ENCODE peak calls at places on chromosome 2, in six cellular contexts. Q, U, W, J, X and H are unnamed samples.

GRCh38 chr2:105287692-105288091 is 41.8 kb downstream of the TGFBRAP1 start:
- DNase-seq in Q (peak), U (peak), X (no peak), J (peak), W (peak), H (peak)

GRCh38 chr2:8115966-8116365 is 565.9 kb upstream of the ID2 start:
- DNase-seq in U (no peak), Q (no peak), J (no peak), W (no peak), X (no peak), H (no peak)

GRCh38 chr2:212905640-212906201 is 245.7 kb downstream of the IKZF2 start:
- DNase-seq in Q (no peak), J (no peak), X (no peak), U (no peak), W (no peak), H (no peak)

GRCh38 chr2:25844089-25844488 is 34.2 kb downstream of the ASXL2 start:
- DNase-seq in X (no peak), U (no peak), W (no peak), Q (no peak), J (no peak), H (no peak)

GRCh38 chr2:128638311-128638710 is 319.6 kb upstream of the HS6ST1 start:
- DNase-seq in J (no peak), X (no peak), U (no peak), W (no peak), Q (no peak), H (peak)

GRCh38 chr2:221377061-221377460 is 195.0 kb downstream of the EPHA4 start:
- DNase-seq in W (no peak), Q (no peak), X (no peak), U (no peak), J (no peak), H (no peak)

GRCh38 chr2:231198291-231199173 is at the start of gene ARMC9:
- DNase-seq in X (no peak), Q (peak), W (peak), J (no peak), U (peak), H (peak)

GRCh38 chr2:60100034-60100433 is 453.4 kb downstream of the BCL11A start:
- DNase-seq in J (no peak), U (no peak), X (no peak), W (no peak), Q (no peak), H (no peak)

GRCh38 chr2:159402790-159403189 is 116.3 kb upstream of the WDSUB1 start:
- DNase-seq in U (no peak), X (no peak), J (no peak), Q (no peak), W (peak), H (no peak)

GRCh38 chr2:149188291-149188690 is 142.1 kb upstream of the LYPD6 start:
- DNase-seq in J (no peak), X (no peak), W (no peak), Q (no peak), U (no peak), H (no peak)

GRCh38 chr2:3778841-3779505 is 75.6 kb downstream of the DCDC2C start:
- DNase-seq in X (no peak), W (no peak), J (no peak), Q (no peak), U (no peak), H (no peak)

GRCh38 chr2:39778233-39778632 is 825 bp downstream of the THUMPD2 start:
- DNase-seq in Q (no peak), U (no peak), J (no peak), W (no peak), X (no peak), H (no peak)

GRCh38 chr2:220499281-220499680 is 871.9 kb downstream of the SLC4A3 start:
- DNase-seq in W (no peak), U (no peak), J (no peak), Q (no peak), X (no peak), H (no peak)

GRCh38 chr2:70896765-70897202 is 38.9 kb upstream of the ATP6V1B1 start:
- DNase-seq in X (no peak), Q (no peak), U (no peak), J (no peak), W (no peak), H (no peak)

GRCh38 chr2:134031539-134031938 is 222.3 kb upstream of the MGAT5 start:
- DNase-seq in U (no peak), W (no peak), X (no peak), Q (no peak), J (no peak), H (no peak)

GRCh38 chr2:7819860-7820259 is 862.0 kb upstream of the ID2 start:
- DNase-seq in W (no peak), U (no peak), X (no peak), Q (no peak), J (no peak), H (no peak)

GRCh38 chr2:158024288-158024898 is 77.3 kb upstream of the UPP2 start:
- DNase-seq in Q (no peak), W (peak), U (peak), J (no peak), X (no peak), H (peak)

GRCh38 chr2:9106338-9107167 is 100.1 kb upstream of the ASAP2 start:
- DNase-seq in W (no peak), U (no peak), X (no peak), Q (no peak), J (no peak), H (no peak)

GRCh38 chr2:211085056-211085680 is 528.8 kb downstream of the CPS1 start:
- DNase-seq in J (peak), U (peak), X (no peak), W (peak), Q (no peak), H (no peak)

GRCh38 chr2:239213420-239214101 is 187.3 kb downstream of the HDAC4 start:
- DNase-seq in U (no peak), W (no peak), X (no peak), J (no peak), Q (no peak), H (no peak)

GRCh38 chr2:200408428-200409311 is 101.2 kb downstream of the KCTD18 start:
- DNase-seq in Q (no peak), J (peak), W (peak), U (peak), X (no peak), H (no peak)

GRCh38 chr2:215439980-215440512 is 4.2 kb upstream of the FN1 start:
- DNase-seq in U (no peak), Q (no peak), X (no peak), J (no peak), W (peak), H (no peak)

GRCh38 chr2:20456049-20456665 is 9.3 kb downstream of the RHOB start:
- DNase-seq in J (no peak), U (no peak), W (no peak), X (no peak), Q (no peak), H (no peak)

GRCh38 chr2:15412309-15412708 is 148.8 kb downstream of the NBAS start:
- DNase-seq in J (no peak), W (no peak), Q (no peak), U (no peak), X (no peak), H (no peak)

DNA sequence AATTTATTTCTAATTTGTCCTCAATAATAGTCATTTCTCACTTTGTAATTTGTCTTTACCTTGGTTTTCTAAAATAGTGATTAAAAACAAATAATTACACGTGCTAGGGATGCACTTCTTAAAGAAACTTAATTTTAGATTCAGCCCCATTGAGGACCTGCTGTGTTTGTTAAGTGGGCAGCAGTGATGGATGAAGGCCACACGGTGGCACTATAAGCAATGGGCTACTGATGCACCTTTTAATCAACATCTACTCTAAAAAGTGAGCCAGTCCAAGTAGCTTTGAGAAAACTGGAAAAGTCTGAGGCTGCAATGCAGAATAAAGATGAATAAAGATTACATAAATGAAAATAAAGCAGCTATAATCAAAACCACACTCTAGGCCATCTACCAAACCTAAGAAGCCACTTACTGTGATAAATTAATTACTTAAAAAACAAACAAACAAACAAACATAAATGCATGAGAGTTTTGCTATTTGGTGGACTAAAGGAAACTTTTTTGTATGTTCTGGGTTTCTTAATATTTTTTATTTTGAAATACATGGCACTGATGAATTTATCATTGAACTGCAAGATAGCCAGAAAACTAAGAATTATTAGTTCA is 89.3 kb downstream of the PDE11A start:
- DNase-seq in W (peak), X (peak), J (peak), Q (no peak), U (peak), H (peak)
- TF ChIP-seq YY1 in W (no peak), X (no peak), J (no peak), Q (no peak), U (no peak), H (no peak)

DNA sequence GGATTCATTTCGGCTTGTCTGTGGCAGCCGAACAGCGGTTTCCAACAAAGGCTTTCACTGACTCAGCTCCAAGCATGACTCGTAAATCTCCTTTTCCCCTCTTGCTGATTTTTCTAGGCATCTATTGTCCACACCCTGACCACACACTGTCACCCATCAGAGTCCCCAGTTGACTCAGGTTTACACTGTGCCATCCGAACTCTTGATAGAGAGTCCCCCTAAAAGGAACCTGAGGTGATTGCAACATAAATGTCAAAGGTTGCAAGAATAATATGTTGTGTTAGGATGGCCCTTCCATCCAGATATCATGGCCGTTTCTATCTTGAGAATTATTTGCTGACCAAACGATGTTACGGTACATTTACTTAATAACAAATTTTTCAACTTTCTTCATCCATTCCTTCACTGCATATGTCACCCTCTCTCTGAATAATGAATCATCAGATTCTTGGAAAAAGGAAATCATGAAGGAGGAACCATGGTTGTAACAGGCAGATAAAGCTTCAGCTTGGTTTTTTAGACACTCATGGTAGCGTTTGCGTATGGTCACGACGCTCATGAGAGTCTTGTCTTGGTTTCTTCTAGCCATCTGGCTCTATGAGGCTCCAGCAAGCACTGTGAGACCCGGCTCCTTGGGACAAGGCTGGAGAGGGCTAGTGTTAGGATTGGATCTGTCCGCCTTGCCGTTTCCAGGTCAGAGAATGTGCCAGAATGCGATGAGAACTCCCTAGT is 72.1 kb downstream of the NPAS2 start:
- DNase-seq in U (peak), Q (no peak), W (peak), J (peak), X (no peak), H (no peak)
- H3K9ac ChIP-seq in U (peak), Q (no peak), W (no peak), J (peak), X (no peak), H (no peak)

DNA sequence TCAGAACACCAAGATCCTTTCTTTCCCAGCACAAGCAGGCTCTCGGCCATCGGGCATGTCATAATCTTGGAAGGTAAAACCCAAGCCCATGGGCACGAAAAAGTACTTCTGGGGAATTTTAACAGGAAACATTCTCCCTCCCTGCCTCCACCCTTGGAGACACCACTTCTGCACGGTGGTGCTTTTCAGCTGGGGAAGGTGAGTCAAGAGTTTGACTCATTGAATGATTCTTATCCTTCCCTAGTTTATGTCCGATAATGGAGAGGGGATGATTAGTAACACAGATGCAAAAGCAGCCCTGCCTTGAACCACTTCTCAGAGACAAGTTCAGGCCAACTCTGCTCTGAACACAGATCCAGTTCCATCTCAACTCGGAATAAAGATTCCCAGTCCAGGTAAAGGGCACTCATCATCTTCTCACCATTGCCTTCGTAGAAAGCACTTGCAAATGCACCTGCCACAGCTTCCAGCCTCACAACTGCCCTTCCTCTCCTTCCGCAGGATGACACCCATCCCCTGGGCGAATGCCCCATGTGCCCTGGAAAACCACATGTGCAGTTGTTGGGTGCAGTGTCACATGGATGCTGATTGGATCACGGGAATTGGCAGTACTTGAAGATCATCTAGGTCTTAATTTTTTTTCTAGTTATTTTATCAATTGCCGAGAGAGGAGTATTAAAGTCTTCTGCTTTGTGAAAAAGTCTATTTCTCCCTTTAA is 136.2 kb downstream of the PXDN start:
- DNase-seq in U (no peak), Q (no peak), W (no peak), J (no peak), X (no peak), H (no peak)
- TF ChIP-seq ZNF274 in U (no peak), Q (no peak), W (no peak), J (no peak), X (no peak), H (no peak)

GRCh38 chr2:41837610-41838009 is 210.2 kb upstream of the PKDCC start:
- DNase-seq in J (no peak), W (no peak), X (no peak), U (no peak), Q (no peak), H (no peak)

GRCh38 chr2:41840702-41841551 is 206.9 kb upstream of the PKDCC start:
- DNase-seq in U (peak), J (peak), W (peak), Q (peak), X (peak), H (peak)

GRCh38 chr2:41832218-41832617 is 215.6 kb upstream of the PKDCC start:
- DNase-seq in X (no peak), Q (no peak), J (no peak), W (no peak), U (no peak), H (no peak)

DNA sequence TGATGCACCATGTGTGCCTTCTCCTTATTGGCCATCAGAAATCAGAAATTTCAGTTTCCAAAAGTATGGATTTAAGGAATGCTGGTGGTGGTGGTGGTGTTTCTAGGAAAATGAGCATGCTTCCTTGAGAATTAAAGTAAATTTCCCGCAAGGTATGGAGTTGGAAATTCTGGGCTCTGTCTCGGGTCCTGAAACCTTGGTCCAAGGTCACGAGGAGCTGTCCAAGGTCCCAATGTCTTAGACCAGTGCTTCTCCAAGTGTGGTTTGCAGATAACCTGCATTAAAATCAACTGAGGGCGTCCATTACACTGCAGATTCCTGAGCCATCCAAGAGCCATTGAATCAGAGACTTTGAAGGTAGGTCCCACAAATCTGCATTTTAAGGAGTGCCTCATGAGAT is 210.9 kb upstream of the PKDCC start:
- DNase-seq in X (peak), J (peak), W (no peak), U (peak), Q (no peak), H (peak)
- TF ChIP-seq YY1 in X (peak), J (no peak), W (no peak), U (no peak), Q (peak), H (no peak)

DNA sequence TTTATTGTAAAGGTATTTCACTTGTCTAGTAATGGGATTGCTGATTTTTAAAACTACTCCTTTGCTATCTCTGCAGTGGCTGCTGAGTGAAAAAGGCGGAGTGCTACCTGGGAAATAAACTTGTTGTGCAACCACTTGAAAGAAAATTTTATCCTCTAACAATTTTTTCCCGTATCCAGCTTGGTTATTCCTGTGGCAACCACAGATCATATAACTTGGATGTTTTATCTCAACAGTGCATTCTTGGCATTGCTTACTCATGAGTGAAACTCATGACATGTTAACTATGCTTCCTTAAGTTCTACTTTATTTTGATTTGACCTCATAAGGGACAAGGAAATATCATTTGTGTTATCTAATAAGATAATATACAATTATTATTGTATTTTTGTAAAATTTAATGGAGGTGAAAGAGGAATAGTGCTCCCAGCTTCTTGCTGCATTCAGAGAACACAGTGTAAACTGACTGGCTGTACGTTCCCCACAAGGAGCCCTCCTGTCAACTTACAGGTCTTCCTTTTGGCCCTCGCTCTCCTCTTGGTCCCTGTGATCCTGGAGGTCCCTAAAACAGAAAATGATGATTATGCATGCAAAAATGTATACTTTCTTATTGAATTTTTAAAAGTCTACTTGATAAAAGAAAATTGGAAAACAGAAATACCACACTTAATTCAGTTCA is 82.7 kb downstream of the COL5A2 start:
- DNase-seq in U (no peak), W (peak), X (no peak), J (peak), Q (no peak), H (no peak)
- H3K9ac ChIP-seq in U (no peak), W (no peak), X (no peak), J (no peak), Q (no peak), H (no peak)

DNA sequence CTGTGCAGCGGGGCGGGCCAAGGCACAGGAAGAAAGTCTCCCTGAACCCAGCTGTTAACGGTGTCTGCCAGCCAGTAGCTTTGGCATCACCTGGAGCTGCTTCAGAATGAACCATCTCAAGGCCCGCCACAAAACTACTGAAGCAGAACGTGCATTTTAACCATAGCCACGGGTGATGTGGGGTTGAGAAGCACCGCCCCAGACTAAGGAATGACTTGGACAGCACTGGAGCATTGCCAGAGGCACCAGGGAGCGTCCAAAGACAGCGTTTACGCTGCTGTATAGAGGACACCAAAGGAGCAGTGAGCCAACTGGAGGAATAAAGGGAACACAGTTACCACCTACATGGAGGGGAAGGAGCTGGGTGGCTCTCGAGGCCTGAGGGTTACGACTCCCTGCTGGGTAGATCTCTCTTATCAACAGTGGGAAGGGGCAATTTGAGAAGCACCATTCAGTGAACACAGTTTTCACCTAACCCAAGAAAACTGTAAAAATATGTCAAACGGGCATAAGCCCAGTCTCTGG is 28.4 kb upstream of the LONRF2 start:
- DNase-seq in U (no peak), J (no peak), W (no peak), X (no peak), Q (no peak), H (no peak)
- TF ChIP-seq ZNF274 in U (no peak), J (no peak), W (no peak), X (no peak), Q (no peak), H (no peak)